ENCODE peak calls at places on chromosome 12, in ten cellular contexts. G is thoracic aorta; Z is lower lobe of right lung; L is GM23338; W is naive thymus-derived CD4-positive, alpha-beta T cell; N is psoas muscle; B is heart left ventricle; J is fibroblast of lung; X is small intestine; H is K562. O is an unnamed sample.

GRCh38 chr12:128269108-128269713 is 2.2 kb downstream of the TMEM132C start:
- DNase-seq in G (no peak), Z (no peak), L (peak; percentile 1), W (no peak), N (no peak), B (no peak), J (no peak), X (no peak), H (no peak), O (no peak)

GRCh38 chr12:53500119-53500775 is 836 bp upstream of the TARBP2 start:
- DNase-seq in G (peak; percentile 52), Z (peak; percentile 73), L (peak; percentile 40), W (no peak), N (peak; percentile 74), B (no peak), J (peak; percentile 92), X (peak; percentile 59), H (peak; percentile 97), O (no peak)

GRCh38 chr12:104578453-104578852 is 121.7 kb downstream of the CHST11 start:
- DNase-seq in G (no peak), Z (no peak), L (no peak), W (no peak), N (no peak), B (no peak), J (peak; percentile 48), X (no peak), H (peak; percentile 28), O (no peak)

GRCh38 chr12:105064564-105065222 is 19.6 kb downstream of the ALDH1L2 start:
- DNase-seq in G (no peak), Z (no peak), L (peak; percentile 16), W (no peak), N (no peak), B (no peak), J (no peak), X (no peak), H (no peak), O (no peak)

GRCh38 chr12:80216890-80217559 is 117.7 kb downstream of the OTOGL start:
- DNase-seq in G (no peak), Z (no peak), L (peak; percentile 10), W (no peak), N (no peak), B (no peak), J (no peak), X (no peak), H (no peak), O (no peak)

GRCh38 chr12:126784328-126784921 is 1482.5 kb upstream of the TMEM132C start:
- DNase-seq in G (no peak), Z (no peak), L (peak; percentile 64), W (no peak), N (no peak), B (peak; percentile 20), J (no peak), X (peak; percentile 21), H (peak; percentile 39), O (no peak)

GRCh38 chr12:6963016-6963731 is 7.3 kb downstream of the PHB2 start:
- DNase-seq in G (no peak), Z (peak; percentile 93), L (peak; percentile 95), W (no peak), N (peak; percentile 23), B (no peak), J (no peak), X (peak; percentile 95), H (no peak), O (peak; percentile 87)

GRCh38 chr12:61523276-61523992 is 736.8 kb upstream of the USP15 start:
- DNase-seq in G (no peak), Z (no peak), L (no peak), W (no peak), N (no peak), B (no peak), J (no peak), X (no peak), H (no peak), O (no peak)

DNA sequence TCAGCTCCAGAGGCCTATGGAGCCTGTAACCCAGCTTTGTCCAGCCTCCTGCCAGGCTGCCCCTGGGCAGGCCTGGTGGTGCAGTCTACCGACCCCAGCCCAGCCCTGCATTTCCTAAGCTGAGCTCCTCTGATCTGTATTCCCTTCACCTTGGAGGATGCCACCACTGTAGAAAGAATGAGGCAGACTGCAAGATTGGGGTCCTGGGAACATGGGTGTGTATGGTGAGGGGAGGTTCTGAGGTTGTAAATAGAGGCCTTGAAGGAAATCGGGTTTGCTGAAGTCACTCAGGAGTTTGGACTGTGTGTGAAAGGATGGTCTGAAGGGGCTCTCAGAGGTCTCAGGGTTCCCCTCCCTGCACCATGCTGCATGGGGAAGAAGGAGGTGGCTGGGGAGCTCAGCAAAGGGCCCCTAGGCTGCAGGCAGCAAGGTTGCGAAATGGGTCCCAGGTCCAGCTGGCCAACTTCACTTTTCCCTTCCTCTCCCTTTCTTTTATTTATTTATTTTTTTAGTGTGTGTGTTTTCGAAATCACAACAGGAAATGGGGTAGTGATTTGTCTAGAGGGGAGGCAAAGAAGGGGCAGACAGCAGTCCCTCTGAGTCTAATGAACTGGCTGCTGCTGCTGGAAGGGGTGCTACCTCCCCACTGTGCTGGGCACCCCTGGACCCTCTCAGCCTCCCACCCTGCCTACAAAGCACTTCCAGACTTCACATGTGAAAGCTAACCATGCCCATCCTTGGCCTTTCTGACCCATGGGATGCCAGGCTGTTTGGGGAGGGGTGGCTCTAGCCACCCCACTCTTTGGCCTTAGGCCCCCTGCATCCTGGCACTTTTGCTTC is 1.3 kb upstream of the LRP1-AS start:
- DNase-seq in G (no peak), Z (peak; percentile 81), L (no peak), W (no peak), N (peak; percentile 80), B (peak; percentile 62), J (peak; percentile 89), X (peak; percentile 75), H (no peak), O (no peak)
- H3K4me3 ChIP-seq in G (peak overlapping the region; percentile 35), Z (peak overlapping the region; percentile 8), L (no peak overlapping the region), W (no peak overlapping the region), N (no peak overlapping the region), B (no peak overlapping the region), J (no peak overlapping the region), X (no peak overlapping the region), H (no peak overlapping the region), O (no peak overlapping the region)

GRCh38 chr12:67271976-67272375 is 2.8 kb downstream of the CAND1 start:
- DNase-seq in G (no peak), Z (no peak), L (no peak), W (no peak), N (no peak), B (no peak), J (peak; percentile 46), X (no peak), H (no peak), O (no peak)

GRCh38 chr12:67268896-67269631 is at the start of gene CAND1:
- DNase-seq in G (peak; percentile 89), Z (peak; percentile 97), L (peak; percentile 97), W (peak; percentile 98), N (peak; percentile 98), B (peak; percentile 98), J (peak; percentile 100), X (peak; percentile 100), H (peak; percentile 86), O (peak; percentile 98)

GRCh38 chr12:67269632-67270578 is 747 bp downstream of the CAND1 start:
- DNase-seq in G (no peak), Z (peak; percentile 63), L (peak; percentile 85), W (peak; percentile 50), N (peak; percentile 43), B (peak; percentile 39), J (peak; percentile 30), X (peak; percentile 43), H (peak; percentile 43), O (peak; percentile 93)

GRCh38 chr12:67268335-67268895 is 743 bp upstream of the CAND1 start:
- DNase-seq in G (peak; percentile 87), Z (peak; percentile 86), L (peak; percentile 98), W (no peak), N (peak; percentile 78), B (peak; percentile 92), J (peak; percentile 100), X (peak; percentile 99), H (peak; percentile 93), O (peak; percentile 92)

DNA sequence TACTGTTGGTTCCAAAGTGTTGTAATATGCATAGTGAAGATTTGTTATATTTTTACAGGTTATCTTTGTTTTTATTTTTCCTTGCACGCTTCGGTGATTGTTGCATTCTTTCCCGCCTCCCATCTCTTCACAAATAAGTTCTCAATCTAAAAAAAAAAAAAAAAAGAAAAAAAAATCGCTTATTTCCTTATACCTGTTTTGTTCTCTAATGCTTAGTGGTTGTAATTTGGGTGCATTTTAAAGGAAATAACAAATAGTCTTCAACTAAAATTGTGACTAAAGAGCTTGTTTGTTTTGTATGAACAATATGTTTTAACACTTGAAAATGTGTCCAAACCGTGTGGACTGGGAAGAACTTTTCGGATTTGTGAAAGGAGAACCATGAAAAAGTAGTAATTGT is 1.5 kb downstream of the CAND1 start:
- DNase-seq in G (no peak), Z (no peak), L (no peak), W (no peak), N (no peak), B (no peak), J (no peak), X (no peak), H (no peak), O (no peak)
- H3K4me1 ChIP-seq in G (peaks cover 41% of the 10 kb centered on the region), Z (peaks cover 51% of the 10 kb centered on the region), L (peaks cover 19% of the 10 kb centered on the region), W (peaks cover 37% of the 10 kb centered on the region), N (peaks cover 39% of the 10 kb centered on the region), B (peaks cover 61% of the 10 kb centered on the region), J (peaks cover 2% of the 10 kb centered on the region), X (peaks cover 4% of the 10 kb centered on the region), H (peaks cover 20% of the 10 kb centered on the region), O (peaks cover 48% of the 10 kb centered on the region)

DNA sequence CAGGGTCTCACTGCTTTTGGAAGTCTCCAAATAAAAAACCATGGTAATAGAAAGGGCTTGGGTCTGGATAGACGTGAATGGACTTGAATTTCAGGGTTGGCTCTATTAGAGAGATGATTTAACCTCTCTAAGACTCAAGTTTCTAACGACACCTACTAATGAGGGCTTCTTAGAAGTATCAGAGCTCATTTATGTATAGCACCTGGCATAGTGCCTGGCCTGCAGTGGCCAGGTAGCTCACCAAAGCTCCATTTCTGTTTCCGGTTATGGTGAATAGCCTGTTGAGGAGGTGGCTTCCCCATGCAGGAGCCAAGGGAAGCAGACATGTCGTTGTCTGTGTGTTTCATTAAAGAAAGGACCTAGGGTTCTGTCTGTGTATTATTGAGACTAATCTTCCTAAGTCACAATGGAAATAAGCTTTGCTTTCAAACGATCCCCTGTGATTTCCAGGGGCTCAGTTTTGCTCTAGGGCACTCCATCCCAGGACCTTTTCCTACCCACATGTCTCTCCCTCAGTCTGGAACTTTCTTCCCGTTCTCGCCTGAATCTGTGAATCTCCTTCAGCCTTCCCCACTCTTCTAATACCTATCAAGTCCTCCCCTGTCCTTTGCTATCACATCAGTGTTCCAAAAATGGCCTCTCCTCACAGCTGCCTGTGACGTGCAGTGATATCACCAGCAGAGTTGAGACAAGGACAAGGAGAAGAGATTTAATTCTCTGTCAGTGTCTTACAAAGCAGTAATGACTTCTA is 108.8 kb downstream of the ETV6 start:
- DNase-seq in G (no peak), Z (no peak), L (no peak), W (no peak), N (no peak), B (peak; percentile 51), J (no peak), X (peak; percentile 31), H (no peak), O (no peak)
- H3K4me3 ChIP-seq in G (peak overlapping the region; percentile 6), Z (no peak overlapping the region), L (no peak overlapping the region), W (no peak overlapping the region), N (no peak overlapping the region), B (no peak overlapping the region), J (no peak overlapping the region), X (no peak overlapping the region), H (no peak overlapping the region), O (no peak overlapping the region)

DNA sequence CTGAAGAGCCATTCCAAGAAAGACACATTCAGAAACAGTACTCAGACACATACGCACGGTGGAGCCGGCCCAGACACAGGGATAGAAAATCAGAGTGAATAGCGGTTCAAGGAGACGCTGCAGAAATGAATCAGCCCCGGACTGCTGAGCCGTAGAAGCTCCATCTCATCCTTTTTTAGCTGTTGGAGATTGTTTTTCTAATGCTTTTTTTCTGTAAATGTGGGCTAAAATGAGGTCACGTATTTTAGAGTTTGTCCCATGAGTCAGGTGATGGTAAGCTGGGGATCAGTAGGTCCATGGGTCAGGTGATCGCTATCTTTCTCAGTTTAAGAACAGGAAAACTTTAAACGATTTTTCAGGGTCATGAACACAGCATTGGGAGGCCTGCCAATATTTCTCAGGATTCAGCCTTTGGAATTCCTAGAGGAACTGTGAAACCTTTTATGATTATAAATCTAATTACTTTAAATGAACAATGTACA is 202.4 kb downstream of the ITPR2 start:
- DNase-seq in G (no peak), Z (no peak), L (no peak), W (no peak), N (no peak), B (no peak), J (peak; percentile 64), X (peak; percentile 73), H (no peak), O (no peak)
- H3K4me1 ChIP-seq in G (peaks cover 4% of the 10 kb centered on the region), Z (no peaks in the 10 kb centered on the region), L (peaks cover 21% of the 10 kb centered on the region), W (no peaks in the 10 kb centered on the region), N (no peaks in the 10 kb centered on the region), B (peaks cover 12% of the 10 kb centered on the region), J (peaks cover 15% of the 10 kb centered on the region), X (peaks cover 3% of the 10 kb centered on the region), H (no peaks in the 10 kb centered on the region), O (peaks cover 5% of the 10 kb centered on the region)